ENCODE peak calls at places on chromosomes 6 and 20, in six cellular contexts. I is AG09319, N is GM12878, D is fibroblast of mammary gland, U is uterus, M is K562. V is an unnamed sample.
A peak's percentile ranks its signal among the peaks of the same experiment; 100 is the strongest.

GRCh38 chr20:48599748-48600469 is 227.9 kb downstream of the PREX1 start:
- DNase-seq in I (no peak), N (no peak), D (no peak), U (no peak), M (no peak), V (no peak)

GRCh38 chr6:6725834-6726194 is 137.3 kb downstream of the LY86 start:
- DNase-seq in I (no peak), N (no peak), D (no peak), U (no peak), M (no peak), V (no peak)

GRCh38 chr6:138722425-138723371 is 50.9 kb upstream of the CCDC28A start:
- DNase-seq in I (no peak), N (no peak), D (peak; percentile 72), U (no peak), M (peak; percentile 5), V (peak; percentile 82)

GRCh38 chr6:37319856-37320255 is 33.9 kb upstream of the RNF8 start:
- DNase-seq in I (no peak), N (no peak), D (no peak), U (no peak), M (no peak), V (no peak)

GRCh38 chr6:25369450-25370086 is 90.4 kb downstream of the CARMIL1 start:
- DNase-seq in I (no peak), N (no peak), D (peak; percentile 15), U (no peak), M (no peak), V (peak; percentile 56)

GRCh38 chr6:152378154-152378553 is 259.0 kb downstream of the SYNE1 start:
- DNase-seq in I (no peak), N (no peak), D (peak; percentile 52), U (no peak), M (no peak), V (peak; percentile 39)

GRCh38 chr6:119205911-119206617 is 127.6 kb upstream of the FAM184A start:
- DNase-seq in I (no peak), N (peak; percentile 19), D (no peak), U (no peak), M (no peak), V (no peak)

GRCh38 chr6:133368664-133369063 is 127.5 kb downstream of the EYA4 start:
- DNase-seq in I (no peak), N (no peak), D (no peak), U (no peak), M (no peak), V (no peak)

GRCh38 chr6:133171989-133172604 is 69.1 kb upstream of the EYA4 start:
- DNase-seq in I (no peak), N (no peak), D (no peak), U (no peak), M (no peak), V (no peak)

GRCh38 chr6:54132587-54132986 is 21.3 kb downstream of the MLIP start:
- DNase-seq in I (no peak), N (no peak), D (no peak), U (no peak), M (no peak), V (no peak)

GRCh38 chr6:151682922-151683321 is 124.6 kb upstream of the ESR1 start:
- DNase-seq in I (no peak), N (no peak), D (no peak), U (no peak), M (no peak), V (no peak)

GRCh38 chr6:116982401-116982800 is 105.4 kb downstream of the RFX6 start:
- DNase-seq in I (no peak), N (no peak), D (no peak), U (no peak), M (no peak), V (no peak)

GRCh38 chr6:105215506-105215905 is 35.7 kb upstream of the POPDC3 start:
- DNase-seq in I (no peak), N (no peak), D (no peak), U (no peak), M (no peak), V (no peak)

GRCh38 chr20:18545566-18545965 is 21.7 kb upstream of the SMIM26 start:
- DNase-seq in I (no peak), N (no peak), D (no peak), U (no peak), M (no peak), V (no peak)

GRCh38 chr6:13259393-13259792 is 68.9 kb downstream of the TBC1D7 start:
- DNase-seq in I (no peak), N (peak; percentile 81), D (no peak), U (no peak), M (no peak), V (no peak)

GRCh38 chr20:50824137-50824536 is 29.3 kb downstream of the BCAS4 start:
- DNase-seq in I (peak; percentile 32), N (no peak), D (peak; percentile 93), U (peak; percentile 26), M (no peak), V (peak; percentile 41)

GRCh38 chr6:101397199-101397598 is 3.7 kb downstream of the GRIK2 start:
- DNase-seq in I (no peak), N (no peak), D (peak; percentile 50), U (no peak), M (peak; percentile 3), V (no peak)

GRCh38 chr20:43655937-43656336 is 11.0 kb upstream of the MYBL2 start:
- DNase-seq in I (no peak), N (no peak), D (no peak), U (no peak), M (no peak), V (no peak)

GRCh38 chr20:43653966-43654365 is 12.9 kb upstream of the MYBL2 start:
- DNase-seq in I (no peak), N (no peak), D (no peak), U (no peak), M (no peak), V (no peak)

GRCh38 chr20:43662943-43663655 is 3.8 kb upstream of the MYBL2 start:
- DNase-seq in I (no peak), N (no peak), D (peak; percentile 47), U (no peak), M (peak; percentile 34), V (no peak)

GRCh38 chr20:43658723-43659419 is 8.0 kb upstream of the MYBL2 start:
- DNase-seq in I (no peak), N (no peak), D (no peak), U (no peak), M (peak; percentile 36), V (no peak)

DNA sequence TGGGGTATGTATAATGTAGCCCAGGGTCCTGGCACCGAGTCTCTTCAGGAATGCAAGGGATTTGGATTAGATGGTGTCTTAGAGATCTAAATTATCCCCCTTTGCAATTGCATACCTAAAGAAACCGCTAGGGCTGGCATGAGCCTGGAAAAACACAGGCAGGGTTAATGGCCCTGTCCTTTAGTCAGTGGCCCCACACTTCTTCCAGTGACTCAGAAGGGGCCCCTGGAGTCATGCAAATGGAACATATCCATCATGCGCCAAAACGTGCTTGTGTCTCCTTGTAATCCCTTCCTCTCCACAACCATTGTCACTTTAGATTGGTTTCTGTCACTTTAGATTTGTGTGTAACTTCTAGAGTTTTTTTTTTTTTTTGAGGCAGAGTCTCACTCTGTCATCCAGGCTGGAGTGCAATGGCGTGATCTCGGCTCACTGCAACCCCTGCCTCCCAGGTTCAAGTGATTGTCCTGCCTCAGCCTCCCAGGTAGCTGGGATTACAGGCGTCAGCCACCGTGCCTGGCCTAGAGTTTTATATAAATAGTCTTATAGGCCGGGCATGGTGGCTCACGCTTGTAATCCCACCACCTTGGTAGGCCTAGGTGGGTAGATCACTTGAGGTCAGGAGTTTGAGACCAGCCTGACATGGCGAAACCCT is 8.7 kb upstream of the MYBL2 start:
- DNase-seq in I (no peak), N (no peak), D (peak; percentile 24), U (no peak), M (peak; percentile 69), V (no peak)
- TF ChIP-seq CTCF in I (no peak), N (peak; percentile 2), D (no peak), U (no peak), M (peak; percentile 5), V (no peak)

GRCh38 chr6:68445926-68446325 is 189.2 kb upstream of the ADGRB3 start:
- DNase-seq in I (no peak), N (no peak), D (no peak), U (no peak), M (no peak), V (no peak)

GRCh38 chr6:68447112-68447511 is 188.0 kb upstream of the ADGRB3 start:
- DNase-seq in I (no peak), N (no peak), D (no peak), U (no peak), M (no peak), V (no peak)

GRCh38 chr6:68443704-68444103 is 191.4 kb upstream of the ADGRB3 start:
- DNase-seq in I (no peak), N (no peak), D (no peak), U (no peak), M (no peak), V (no peak)
- TF ChIP-seq CTCF in I (no peak), N (no peak), D (peak; percentile 15), U (no peak), M (no peak), V (no peak)

DNA sequence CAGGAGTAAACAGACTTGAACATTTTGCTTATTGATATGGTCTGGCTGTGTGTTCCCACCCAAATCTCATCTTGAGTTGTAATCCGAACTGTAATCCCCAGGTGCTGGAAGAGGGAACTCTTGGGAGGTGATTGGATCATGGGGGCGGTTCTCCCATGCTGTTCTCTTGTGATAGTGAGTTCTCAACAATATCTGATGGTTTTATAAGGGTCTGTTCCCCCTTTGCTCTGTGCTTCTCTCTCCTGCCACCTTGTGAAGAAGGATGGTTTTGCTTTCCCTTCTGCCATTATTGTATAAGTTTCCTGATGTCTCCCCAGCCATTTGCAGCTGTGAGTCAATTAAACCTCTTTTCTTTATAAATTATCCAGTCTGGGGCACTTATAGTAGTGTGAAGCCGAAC is 40.0 kb downstream of the MYLIP start:
- DNase-seq in I (no peak), N (peak; percentile 32), D (peak; percentile 44), U (no peak), M (peak; percentile 82), V (peak; percentile 53)
- TF ChIP-seq CTCF in I (peak; percentile 61), N (peak; percentile 66), D (peak; percentile 58), U (no peak), M (peak; percentile 76), V (peak; percentile 72)

DNA sequence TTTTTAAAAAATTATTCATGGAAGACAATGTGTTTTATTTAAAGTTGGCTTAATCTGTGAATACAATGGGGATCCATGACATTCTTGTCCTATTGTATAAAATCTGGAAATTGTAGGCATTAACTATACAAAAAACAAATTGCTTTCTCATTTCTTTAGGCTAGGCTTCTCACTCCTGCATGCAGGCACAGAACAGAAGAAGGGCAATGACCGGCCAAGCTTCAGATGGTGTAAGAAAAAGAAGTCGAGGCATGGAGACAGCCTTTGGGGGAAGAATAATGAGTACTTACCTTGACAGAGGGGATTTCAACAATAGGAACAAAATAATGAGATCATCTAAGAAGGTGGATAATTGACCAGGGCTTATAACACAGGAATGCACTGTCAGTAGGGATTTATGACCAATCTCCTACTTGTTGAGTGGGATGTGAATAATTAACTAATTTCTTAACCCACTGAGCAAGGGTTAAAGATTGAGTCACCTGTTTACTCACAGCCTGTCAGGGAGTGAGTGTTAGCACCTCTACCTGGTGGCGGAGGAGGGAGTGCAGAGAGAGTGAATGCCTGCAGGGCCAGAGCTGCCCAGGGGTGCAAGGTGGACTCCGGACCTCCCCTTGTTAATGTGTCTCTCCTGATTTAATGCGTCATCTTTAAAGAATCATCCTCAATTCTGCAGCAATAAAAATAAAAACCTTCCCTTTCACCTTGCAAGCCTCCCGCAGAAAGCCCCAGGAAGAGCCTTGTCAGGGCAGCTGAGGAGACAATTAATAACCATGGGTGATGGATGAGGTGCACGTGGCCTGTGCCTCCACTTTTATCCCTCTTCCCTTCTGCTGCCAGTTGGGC is 3.9 kb downstream of the SLC22A2 start:
- DNase-seq in I (no peak), N (no peak), D (no peak), U (no peak), M (no peak), V (no peak)
- TF ChIP-seq CTCF in I (no peak), N (no peak), D (no peak), U (no peak), M (no peak), V (no peak)

GRCh38 chr6:84967389-84967788 is 203.0 kb upstream of the TBX18 start:
- DNase-seq in I (peak; percentile 10), N (no peak), D (peak; percentile 70), U (no peak), M (peak; percentile 65), V (peak; percentile 41)
- TF ChIP-seq CTCF in I (peak; percentile 59), N (peak; percentile 27), D (peak; percentile 74), U (no peak), M (peak; percentile 62), V (peak; percentile 73)

V was measured in fibroblast of villous mesenchyme.